ENCODE peak calls at places on chromosome 22, in seven cellular contexts. One of them, this sample, is unnamed.

GRCh38 chr22:49768077-49768476 is 59.6 kb downstream of the BRD1 start:
- DNase-seq in body of pancreas: no peak
- DNase-seq in dorsolateral prefrontal cortex: no peak
- DNase-seq in suprapubic skin: peak
- DNase-seq in GM06990: no peak
- DNase-seq in endothelial cell of umbilical vein: no peak
- DNase-seq in HFF-Myc: no peak
- DNase-seq in this sample: no peak

GRCh38 chr22:42611076-42611475 is 3.6 kb downstream of the POLDIP3 start:
- DNase-seq in suprapubic skin: no peak
- DNase-seq in body of pancreas: no peak
- DNase-seq in endothelial cell of umbilical vein: no peak
- DNase-seq in GM06990: no peak
- DNase-seq in dorsolateral prefrontal cortex: no peak
- DNase-seq in HFF-Myc: no peak
- DNase-seq in this sample: no peak

GRCh38 chr22:33329398-33329797 is 271.2 kb upstream of the SYN3 start:
- DNase-seq in body of pancreas: no peak
- DNase-seq in suprapubic skin: no peak
- DNase-seq in endothelial cell of umbilical vein: no peak
- DNase-seq in dorsolateral prefrontal cortex: no peak
- DNase-seq in HFF-Myc: no peak
- DNase-seq in GM06990: no peak
- DNase-seq in this sample: no peak

GRCh38 chr22:48881326-48881980 is 946.2 kb downstream of the BRD1 start:
- DNase-seq in endothelial cell of umbilical vein: no peak
- DNase-seq in HFF-Myc: no peak
- DNase-seq in suprapubic skin: peak
- DNase-seq in body of pancreas: no peak
- DNase-seq in dorsolateral prefrontal cortex: no peak
- DNase-seq in GM06990: no peak
- DNase-seq in this sample: no peak

GRCh38 chr22:43829904-43830851 is 18.1 kb upstream of the EFCAB6 start:
- DNase-seq in HFF-Myc: no peak
- DNase-seq in endothelial cell of umbilical vein: no peak
- DNase-seq in body of pancreas: no peak
- DNase-seq in GM06990: no peak
- DNase-seq in suprapubic skin: peak
- DNase-seq in dorsolateral prefrontal cortex: no peak
- DNase-seq in this sample: no peak

GRCh38 chr22:19098157-19098556 is 24.1 kb downstream of the DGCR2 start:
- DNase-seq in HFF-Myc: no peak
- DNase-seq in dorsolateral prefrontal cortex: no peak
- DNase-seq in body of pancreas: peak
- DNase-seq in suprapubic skin: no peak
- DNase-seq in endothelial cell of umbilical vein: no peak
- DNase-seq in GM06990: no peak
- DNase-seq in this sample: no peak

GRCh38 chr22:30841264-30841663 is 127.3 kb downstream of the MORC2 start:
- DNase-seq in endothelial cell of umbilical vein: no peak
- DNase-seq in suprapubic skin: no peak
- DNase-seq in HFF-Myc: no peak
- DNase-seq in GM06990: no peak
- DNase-seq in body of pancreas: no peak
- DNase-seq in dorsolateral prefrontal cortex: no peak
- DNase-seq in this sample: no peak

GRCh38 chr22:42895087-42895486 is 38.0 kb upstream of the ARFGAP3 start:
- DNase-seq in endothelial cell of umbilical vein: no peak
- DNase-seq in HFF-Myc: no peak
- DNase-seq in dorsolateral prefrontal cortex: no peak
- DNase-seq in suprapubic skin: no peak
- DNase-seq in GM06990: peak
- DNase-seq in body of pancreas: no peak
- DNase-seq in this sample: no peak

GRCh38 chr22:38873469-38874411 is 1.7 kb upstream of the CBX6 start:
- DNase-seq in dorsolateral prefrontal cortex: no peak
- DNase-seq in suprapubic skin: no peak
- DNase-seq in GM06990: peak
- DNase-seq in endothelial cell of umbilical vein: no peak
- DNase-seq in HFF-Myc: no peak
- DNase-seq in body of pancreas: no peak
- DNase-seq in this sample: no peak

GRCh38 chr22:37676691-37677627 is 1.5 kb downstream of the LGALS1 start:
- DNase-seq in endothelial cell of umbilical vein: peak
- DNase-seq in suprapubic skin: peak
- DNase-seq in GM06990: peak
- DNase-seq in dorsolateral prefrontal cortex: peak
- DNase-seq in HFF-Myc: peak
- DNase-seq in body of pancreas: peak
- DNase-seq in this sample: peak

GRCh38 chr22:39415506-39415905 is 15.9 kb downstream of the TAB1 start:
- DNase-seq in suprapubic skin: no peak
- DNase-seq in body of pancreas: no peak
- DNase-seq in endothelial cell of umbilical vein: no peak
- DNase-seq in GM06990: no peak
- DNase-seq in HFF-Myc: no peak
- DNase-seq in dorsolateral prefrontal cortex: no peak
- DNase-seq in this sample: no peak

GRCh38 chr22:48738204-48738980 is 1089.3 kb downstream of the BRD1 start:
- DNase-seq in suprapubic skin: peak
- DNase-seq in body of pancreas: no peak
- DNase-seq in dorsolateral prefrontal cortex: no peak
- DNase-seq in endothelial cell of umbilical vein: no peak
- DNase-seq in GM06990: no peak
- DNase-seq in HFF-Myc: no peak
- DNase-seq in this sample: no peak

GRCh38 chr22:29762263-29762662 is 4.5 kb downstream of the ZMAT5 start:
- DNase-seq in suprapubic skin: no peak
- DNase-seq in endothelial cell of umbilical vein: no peak
- DNase-seq in dorsolateral prefrontal cortex: no peak
- DNase-seq in GM06990: no peak
- DNase-seq in body of pancreas: no peak
- DNase-seq in HFF-Myc: no peak
- DNase-seq in this sample: no peak

GRCh38 chr22:40001800-40002577 is 7.2 kb downstream of the FAM83F start:
- DNase-seq in endothelial cell of umbilical vein: no peak
- DNase-seq in GM06990: no peak
- DNase-seq in body of pancreas: no peak
- DNase-seq in HFF-Myc: no peak
- DNase-seq in suprapubic skin: no peak
- DNase-seq in dorsolateral prefrontal cortex: no peak
- DNase-seq in this sample: no peak

GRCh38 chr22:32723632-32724031 is 77.9 kb upstream of the TIMP3 start:
- DNase-seq in GM06990: peak
- DNase-seq in HFF-Myc: peak
- DNase-seq in body of pancreas: no peak
- DNase-seq in endothelial cell of umbilical vein: no peak
- DNase-seq in suprapubic skin: no peak
- DNase-seq in dorsolateral prefrontal cortex: no peak
- DNase-seq in this sample: peak

GRCh38 chr22:29113329-29113728 is 40.5 kb downstream of the KREMEN1 start:
- DNase-seq in endothelial cell of umbilical vein: no peak
- DNase-seq in HFF-Myc: no peak
- DNase-seq in dorsolateral prefrontal cortex: no peak
- DNase-seq in body of pancreas: no peak
- DNase-seq in suprapubic skin: no peak
- DNase-seq in GM06990: no peak
- DNase-seq in this sample: no peak

GRCh38 chr22:38417252-38418060 is 37.5 kb downstream of the KCNJ4 start:
- DNase-seq in HFF-Myc: no peak
- DNase-seq in suprapubic skin: peak
- DNase-seq in GM06990: no peak
- DNase-seq in endothelial cell of umbilical vein: no peak
- DNase-seq in dorsolateral prefrontal cortex: peak
- DNase-seq in body of pancreas: no peak
- DNase-seq in this sample: no peak

GRCh38 chr22:28855355-28856094 is 27.8 kb upstream of the ZNRF3 start:
- DNase-seq in HFF-Myc: peak
- DNase-seq in GM06990: no peak
- DNase-seq in endothelial cell of umbilical vein: peak
- DNase-seq in dorsolateral prefrontal cortex: no peak
- DNase-seq in suprapubic skin: no peak
- DNase-seq in body of pancreas: peak
- DNase-seq in this sample: peak

GRCh38 chr22:22750335-22751042 is 106.1 kb downstream of the GGTLC2 start:
- DNase-seq in HFF-Myc: no peak
- DNase-seq in GM06990: no peak
- DNase-seq in suprapubic skin: no peak
- DNase-seq in dorsolateral prefrontal cortex: no peak
- DNase-seq in body of pancreas: no peak
- DNase-seq in endothelial cell of umbilical vein: no peak
- DNase-seq in this sample: no peak

GRCh38 chr22:25929479-25929878 is 187.5 kb downstream of the MYO18B start:
- DNase-seq in endothelial cell of umbilical vein: no peak
- DNase-seq in body of pancreas: no peak
- DNase-seq in suprapubic skin: no peak
- DNase-seq in GM06990: no peak
- DNase-seq in dorsolateral prefrontal cortex: no peak
- DNase-seq in HFF-Myc: no peak
- DNase-seq in this sample: no peak

GRCh38 chr22:32809786-32810185 is 8.3 kb downstream of the TIMP3 start:
- DNase-seq in GM06990: no peak
- DNase-seq in dorsolateral prefrontal cortex: no peak
- DNase-seq in endothelial cell of umbilical vein: no peak
- DNase-seq in suprapubic skin: no peak
- DNase-seq in HFF-Myc: no peak
- DNase-seq in body of pancreas: no peak
- DNase-seq in this sample: no peak

GRCh38 chr22:17303840-17304779 is 65.2 kb upstream of the CECR2 start:
- DNase-seq in suprapubic skin: no peak
- DNase-seq in body of pancreas: no peak
- DNase-seq in HFF-Myc: no peak
- DNase-seq in dorsolateral prefrontal cortex: no peak
- DNase-seq in GM06990: peak
- DNase-seq in endothelial cell of umbilical vein: no peak
- DNase-seq in this sample: no peak

GRCh38 chr22:50219800-50220602 is 19.2 kb downstream of the SELENOO start:
- DNase-seq in body of pancreas: no peak
- DNase-seq in dorsolateral prefrontal cortex: no peak
- DNase-seq in suprapubic skin: no peak
- DNase-seq in GM06990: no peak
- DNase-seq in HFF-Myc: no peak
- DNase-seq in endothelial cell of umbilical vein: no peak
- DNase-seq in this sample: no peak

GRCh38 chr22:49855491-49855911 is 1.9 kb downstream of the ZBED4 start:
- DNase-seq in body of pancreas: no peak
- DNase-seq in dorsolateral prefrontal cortex: no peak
- DNase-seq in endothelial cell of umbilical vein: peak
- DNase-seq in suprapubic skin: no peak
- DNase-seq in GM06990: no peak
- DNase-seq in HFF-Myc: no peak
- DNase-seq in this sample: no peak

GRCh38 chr22:17443413-17444203 is 74.3 kb downstream of the CECR2 start:
- DNase-seq in GM06990: no peak
- DNase-seq in dorsolateral prefrontal cortex: no peak
- DNase-seq in endothelial cell of umbilical vein: no peak
- DNase-seq in HFF-Myc: no peak
- DNase-seq in body of pancreas: no peak
- DNase-seq in suprapubic skin: no peak
- DNase-seq in this sample: no peak

GRCh38 chr22:39277135-39277607 is 32.4 kb upstream of the PDGFB start:
- DNase-seq in HFF-Myc: no peak
- DNase-seq in dorsolateral prefrontal cortex: no peak
- DNase-seq in body of pancreas: no peak
- DNase-seq in suprapubic skin: no peak
- DNase-seq in endothelial cell of umbilical vein: no peak
- DNase-seq in GM06990: no peak
- DNase-seq in this sample: peak

GRCh38 chr22:43658823-43659222 is 153.3 kb downstream of the EFCAB6 start:
- DNase-seq in endothelial cell of umbilical vein: no peak
- DNase-seq in dorsolateral prefrontal cortex: no peak
- DNase-seq in suprapubic skin: no peak
- DNase-seq in GM06990: no peak
- DNase-seq in body of pancreas: no peak
- DNase-seq in HFF-Myc: no peak
- DNase-seq in this sample: no peak

GRCh38 chr22:27671413-27671721 is 130.2 kb downstream of the MN1 start:
- DNase-seq in dorsolateral prefrontal cortex: no peak
- DNase-seq in endothelial cell of umbilical vein: no peak
- DNase-seq in body of pancreas: no peak
- DNase-seq in GM06990: no peak
- DNase-seq in HFF-Myc: no peak
- DNase-seq in suprapubic skin: no peak
- DNase-seq in this sample: no peak

GRCh38 chr22:50505776-50506610 is 1.5 kb downstream of the LMF2 start:
- DNase-seq in endothelial cell of umbilical vein: no peak
- DNase-seq in suprapubic skin: no peak
- DNase-seq in GM06990: no peak
- DNase-seq in dorsolateral prefrontal cortex: no peak
- DNase-seq in HFF-Myc: no peak
- DNase-seq in body of pancreas: peak
- DNase-seq in this sample: no peak

DNA sequence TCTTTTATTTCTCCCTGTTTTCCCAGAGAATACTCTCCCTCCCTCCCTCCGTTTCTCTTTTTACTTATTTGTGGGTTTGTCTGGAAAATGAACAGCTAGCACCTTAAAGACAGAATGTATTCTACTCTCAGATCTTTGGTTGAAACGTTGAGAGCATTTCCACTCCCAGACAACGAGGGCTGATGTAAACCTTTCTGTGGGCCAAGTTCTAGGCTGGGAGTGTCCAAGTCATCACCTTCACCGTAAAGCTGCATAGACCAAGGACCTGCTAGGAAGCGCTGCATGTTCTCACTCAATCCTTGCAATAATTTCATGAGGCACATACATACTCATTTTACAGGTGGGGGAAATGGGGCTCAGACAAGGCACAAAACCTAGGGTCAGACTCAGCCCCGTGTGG is 32.4 kb downstream of the MYH9 start:
- DNase-seq in body of pancreas: no peak
- DNase-seq in HFF-Myc: no peak
- DNase-seq in dorsolateral prefrontal cortex: no peak
- DNase-seq in endothelial cell of umbilical vein: no peak
- DNase-seq in suprapubic skin: no peak
- DNase-seq in GM06990: no peak
- DNase-seq in this sample: no peak
- H3K4me3 ChIP-seq in body of pancreas: no peak
- H3K4me3 ChIP-seq in HFF-Myc: no peak
- H3K4me3 ChIP-seq in dorsolateral prefrontal cortex: no peak
- H3K4me3 ChIP-seq in endothelial cell of umbilical vein: no peak
- H3K4me3 ChIP-seq in suprapubic skin: no peak
- H3K4me3 ChIP-seq in GM06990: no peak
- H3K4me3 ChIP-seq in this sample: no peak

GRCh38 chr22:45309422-45310227 is at the start of gene FAM118A:
- DNase-seq in suprapubic skin: peak
- DNase-seq in HFF-Myc: peak
- DNase-seq in body of pancreas: peak
- DNase-seq in GM06990: peak
- DNase-seq in dorsolateral prefrontal cortex: peak
- DNase-seq in endothelial cell of umbilical vein: peak
- DNase-seq in this sample: peak
- TF ChIP-seq CTCF in suprapubic skin: no peak
- TF ChIP-seq CTCF in HFF-Myc: no peak
- TF ChIP-seq CTCF in body of pancreas: no peak
- TF ChIP-seq CTCF in GM06990: no peak
- TF ChIP-seq CTCF in dorsolateral prefrontal cortex: no peak
- TF ChIP-seq CTCF in endothelial cell of umbilical vein: peak
- TF ChIP-seq CTCF in this sample: no peak

GRCh38 chr22:21640810-21641209 is 1.3 kb upstream of the SDF2L1 start:
- DNase-seq in GM06990: no peak
- DNase-seq in dorsolateral prefrontal cortex: no peak
- DNase-seq in body of pancreas: no peak
- DNase-seq in endothelial cell of umbilical vein: no peak
- DNase-seq in suprapubic skin: no peak
- DNase-seq in HFF-Myc: no peak
- DNase-seq in this sample: no peak
- H3K4me3 ChIP-seq in GM06990: no peak
- H3K4me3 ChIP-seq in dorsolateral prefrontal cortex: no peak
- H3K4me3 ChIP-seq in body of pancreas: no peak
- H3K4me3 ChIP-seq in endothelial cell of umbilical vein: no peak
- H3K4me3 ChIP-seq in suprapubic skin: no peak
- H3K4me3 ChIP-seq in HFF-Myc: no peak
- H3K4me3 ChIP-seq in this sample: no peak

GRCh38 chr22:41526802-41527799 is 17.2 kb downstream of the POLR3H start:
- DNase-seq in HFF-Myc: no peak
- DNase-seq in endothelial cell of umbilical vein: no peak
- DNase-seq in suprapubic skin: peak
- DNase-seq in GM06990: peak
- DNase-seq in dorsolateral prefrontal cortex: peak
- DNase-seq in body of pancreas: peak
- DNase-seq in this sample: no peak
- TF ChIP-seq CTCF in HFF-Myc: peak
- TF ChIP-seq CTCF in endothelial cell of umbilical vein: peak
- TF ChIP-seq CTCF in suprapubic skin: peak
- TF ChIP-seq CTCF in GM06990: peak
- TF ChIP-seq CTCF in dorsolateral prefrontal cortex: peak
- TF ChIP-seq CTCF in body of pancreas: peak
- TF ChIP-seq CTCF in this sample: peak

This sample was measured in AG09309.